ENCODE peak calls at places on chromosomes 5 and 9, in four cellular contexts. U is cardiac muscle cell, O is IMR-90, E is B cell. H is an unnamed sample.

GRCh38 chr9:36151306-36152210 is 15.0 kb downstream of the GLIPR2 start:
- DNase-seq in U (no peak), O (peak), E (peak), H (no peak)

GRCh38 chr9:107491081-107492053 is 1.8 kb upstream of the KLF4 start:
- DNase-seq in U (peak), O (no peak), E (no peak), H (no peak)

GRCh38 chr9:28758346-28758745 is 1185.1 kb upstream of the C9orf72 start:
- DNase-seq in U (no peak), O (no peak), E (no peak), H (no peak)

GRCh38 chr5:175589714-175590113 is 68.2 kb upstream of the HRH2 start:
- DNase-seq in U (no peak), O (no peak), E (no peak), H (no peak)

GRCh38 chr5:149143470-149143869 is 2.2 kb downstream of the ABLIM3 start:
- DNase-seq in U (no peak), O (peak), E (no peak), H (no peak)

GRCh38 chr9:27437652-27438373 is 86.3 kb upstream of the IFNK start:
- DNase-seq in U (no peak), O (no peak), E (no peak), H (no peak)

GRCh38 chr5:143350790-143351603 is 52.5 kb downstream of the NR3C1 start:
- DNase-seq in U (no peak), O (peak), E (no peak), H (peak)

GRCh38 chr5:111859533-111860270 is 102.7 kb upstream of the NREP start:
- DNase-seq in U (no peak), O (peak), E (no peak), H (peak)

GRCh38 chr5:116025831-116026230 is 6.4 kb upstream of the ARL14EPL start:
- DNase-seq in U (no peak), O (no peak), E (no peak), H (no peak)

DNA sequence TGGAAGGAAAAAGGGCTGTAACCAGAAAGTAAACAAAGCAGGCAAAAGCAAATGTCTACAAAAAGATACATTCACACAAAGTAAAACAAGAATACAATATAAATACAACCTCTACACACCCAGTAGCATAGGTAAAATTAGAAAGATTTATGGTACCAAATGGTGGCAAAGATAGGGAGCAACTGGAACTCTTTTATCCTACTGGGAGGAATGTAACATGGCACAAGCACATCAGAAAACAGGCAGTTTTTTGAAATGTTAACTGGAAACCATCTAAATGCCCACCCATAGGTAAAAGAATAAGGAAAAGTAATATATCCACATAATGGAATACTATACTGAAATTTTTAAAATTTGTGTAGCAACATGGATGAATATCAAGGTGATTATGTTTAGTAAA is 8.7 kb upstream of the ARL14EPL start:
- DNase-seq in U (no peak), O (no peak), E (no peak), H (no peak)
- TF ChIP-seq CTCF in U (peak), O (no peak), E (no peak), H (no peak)

GRCh38 chr5:127741412-127741811 is 38.2 kb downstream of the CCDC192 start:
- DNase-seq in U (no peak), O (no peak), E (no peak), H (no peak)

DNA sequence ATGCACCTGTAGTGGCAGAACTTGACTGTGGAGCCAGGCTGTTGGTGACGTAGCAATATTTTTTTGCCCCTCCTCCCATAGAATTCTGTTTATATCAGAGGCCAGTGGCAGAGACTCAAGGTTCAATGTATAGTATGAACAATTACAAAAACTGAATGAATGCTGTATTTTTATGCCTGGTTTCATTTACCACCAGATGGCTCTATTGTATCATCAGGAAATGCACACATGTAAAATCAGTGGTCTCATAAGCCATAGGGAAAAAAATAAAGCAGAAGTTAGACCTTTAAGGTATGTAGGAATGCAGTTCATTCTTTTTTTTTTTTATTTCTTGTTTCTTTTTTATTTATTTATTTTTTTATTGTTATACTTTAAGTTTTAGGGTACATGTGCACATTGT is 43.6 kb downstream of the CCDC192 start:
- DNase-seq in U (no peak), O (peak), E (no peak), H (no peak)
- TF ChIP-seq CTCF in U (peak), O (peak), E (peak), H (peak)

GRCh38 chr5:156934450-156935211 is 28.4 kb downstream of the TIMD4 start:
- DNase-seq in U (peak), O (no peak), E (peak), H (no peak)
- TF ChIP-seq CTCF in U (peak), O (peak), E (peak), H (peak)

GRCh38 chr5:35470866-35471265 is 146.8 kb upstream of the SPEF2 start:
- DNase-seq in U (no peak), O (peak), E (no peak), H (no peak)
- TF ChIP-seq CTCF in U (no peak), O (no peak), E (no peak), H (no peak)

DNA sequence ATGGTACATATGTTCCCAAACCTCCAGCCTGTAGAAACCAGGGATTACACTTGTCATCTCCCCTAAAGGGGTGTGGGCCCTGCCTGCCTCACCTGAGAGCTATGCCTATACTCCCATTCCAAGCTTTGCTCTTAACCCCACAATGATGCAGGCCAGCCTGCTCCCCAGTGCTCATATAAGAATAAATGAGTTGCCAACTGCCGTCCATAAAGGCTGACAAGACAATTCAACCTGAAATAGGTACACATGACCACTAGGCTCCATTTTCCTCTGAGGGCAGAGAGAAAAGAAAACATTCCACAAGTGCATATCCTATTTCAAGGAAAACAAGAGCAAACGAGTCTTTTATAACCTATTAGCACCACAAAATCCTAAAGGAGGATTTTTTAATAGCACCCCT is 28.4 kb downstream of the SKP1 start:
- DNase-seq in U (no peak), O (no peak), E (no peak), H (no peak)
- TF ChIP-seq CTCF in U (no peak), O (no peak), E (no peak), H (no peak)

GRCh38 chr5:145903113-145903512 is 30.3 kb upstream of the GRXCR2 start:
- DNase-seq in U (no peak), O (no peak), E (no peak), H (no peak)
- TF ChIP-seq CTCF in U (peak), O (peak), E (no peak), H (no peak)

DNA sequence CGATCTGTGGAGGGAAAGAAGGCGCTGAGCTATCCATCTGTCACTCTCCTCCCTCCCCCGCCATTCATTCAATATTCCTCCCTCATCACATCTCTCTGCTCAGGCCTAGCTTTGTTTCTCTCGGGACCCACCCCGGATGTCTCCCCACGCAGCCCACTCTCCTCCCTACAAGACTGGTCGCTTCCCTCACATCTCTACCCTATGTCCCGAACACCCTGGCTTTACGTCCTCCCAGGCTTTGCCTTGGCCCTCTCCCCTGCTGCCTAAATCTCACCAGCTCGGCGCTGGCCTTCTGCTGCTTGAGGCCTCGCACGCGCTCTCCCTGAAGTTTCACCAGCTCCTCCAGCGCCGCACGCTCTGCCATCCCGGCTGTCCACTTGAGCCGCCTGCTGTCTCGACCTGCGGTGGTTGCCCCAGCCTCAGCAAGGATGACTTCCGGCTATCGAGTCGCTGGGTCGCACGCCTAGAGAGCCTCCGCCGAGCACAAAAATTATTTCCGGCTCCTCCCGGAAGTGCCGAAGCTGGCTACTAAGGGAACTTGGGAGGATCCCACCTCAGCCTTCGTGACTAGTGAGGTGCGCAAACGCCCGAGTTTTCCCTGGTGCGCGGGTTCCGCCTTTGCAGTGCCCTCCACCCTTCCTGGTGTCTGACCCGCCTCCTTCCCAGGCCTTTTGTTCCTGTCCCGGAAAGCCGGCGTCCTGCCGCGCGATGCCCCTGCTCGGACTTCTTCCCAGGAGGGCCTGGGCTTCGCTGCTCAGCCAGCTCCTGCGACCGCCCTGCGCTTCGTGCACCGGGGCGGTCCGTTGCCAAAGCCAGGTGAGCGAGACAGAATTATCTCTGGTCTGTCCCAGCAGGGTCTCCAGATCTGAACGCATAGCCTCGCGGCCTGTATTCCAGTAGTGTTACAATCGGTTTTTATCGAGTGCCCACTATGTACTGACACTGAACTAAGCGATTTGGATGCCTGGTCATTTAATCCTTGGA is at the start of the genes HARS1 and HARS2:
- DNase-seq in U (peak), O (peak), E (peak), H (peak)
- TF ChIP-seq CTCF in U (no peak), O (peak), E (no peak), H (peak)

DNA sequence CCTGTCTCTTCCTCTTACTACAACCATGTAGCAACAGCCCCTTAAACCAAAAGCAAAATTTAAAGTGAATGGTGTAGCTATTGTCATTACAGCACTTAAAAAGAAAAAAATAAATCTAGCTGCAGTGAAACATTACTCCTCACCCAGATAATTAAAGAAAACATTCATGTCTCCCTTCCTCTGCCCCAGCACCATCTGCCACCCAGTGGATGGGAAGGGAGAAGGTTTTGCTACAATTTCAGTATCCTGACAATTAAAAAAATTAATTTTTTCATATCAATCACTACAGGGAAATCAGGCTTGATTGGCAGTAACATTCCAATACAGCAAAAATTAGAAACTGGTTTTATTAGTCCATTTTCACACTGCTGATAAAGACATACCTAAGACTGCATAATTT is 147.4 kb upstream of the PUM3 start:
- DNase-seq in U (no peak), O (no peak), E (no peak), H (no peak)
- TF ChIP-seq CTCF in U (no peak), O (peak), E (no peak), H (peak)

DNA sequence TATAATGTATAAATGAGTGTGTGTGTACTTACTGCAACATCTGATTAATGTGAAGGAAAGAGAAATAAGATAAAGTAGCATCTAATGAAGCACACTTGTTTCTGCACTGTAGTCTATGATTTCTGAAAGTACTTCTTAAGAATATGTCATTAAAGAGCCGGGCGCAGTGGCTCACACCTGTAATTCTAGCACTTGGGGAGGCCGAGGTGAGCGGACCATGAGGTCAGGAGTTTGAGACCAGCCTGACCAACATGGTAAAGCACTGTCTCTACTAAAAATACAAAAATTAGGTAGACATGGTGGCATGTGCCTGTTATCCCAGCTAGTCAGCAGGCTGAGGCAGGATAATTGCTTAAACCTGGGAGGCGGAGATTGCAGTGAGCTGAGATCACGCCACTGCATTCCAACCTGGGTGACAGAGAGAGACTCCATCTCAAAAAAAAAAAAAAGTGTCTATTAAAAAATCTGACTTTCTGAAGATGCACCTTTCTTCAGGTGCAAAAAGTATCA is 556.9 kb downstream of the PTPRD start:
- DNase-seq in U (no peak), O (no peak), E (no peak), H (no peak)
- TF ChIP-seq CTCF in U (no peak), O (no peak), E (no peak), H (no peak)

DNA sequence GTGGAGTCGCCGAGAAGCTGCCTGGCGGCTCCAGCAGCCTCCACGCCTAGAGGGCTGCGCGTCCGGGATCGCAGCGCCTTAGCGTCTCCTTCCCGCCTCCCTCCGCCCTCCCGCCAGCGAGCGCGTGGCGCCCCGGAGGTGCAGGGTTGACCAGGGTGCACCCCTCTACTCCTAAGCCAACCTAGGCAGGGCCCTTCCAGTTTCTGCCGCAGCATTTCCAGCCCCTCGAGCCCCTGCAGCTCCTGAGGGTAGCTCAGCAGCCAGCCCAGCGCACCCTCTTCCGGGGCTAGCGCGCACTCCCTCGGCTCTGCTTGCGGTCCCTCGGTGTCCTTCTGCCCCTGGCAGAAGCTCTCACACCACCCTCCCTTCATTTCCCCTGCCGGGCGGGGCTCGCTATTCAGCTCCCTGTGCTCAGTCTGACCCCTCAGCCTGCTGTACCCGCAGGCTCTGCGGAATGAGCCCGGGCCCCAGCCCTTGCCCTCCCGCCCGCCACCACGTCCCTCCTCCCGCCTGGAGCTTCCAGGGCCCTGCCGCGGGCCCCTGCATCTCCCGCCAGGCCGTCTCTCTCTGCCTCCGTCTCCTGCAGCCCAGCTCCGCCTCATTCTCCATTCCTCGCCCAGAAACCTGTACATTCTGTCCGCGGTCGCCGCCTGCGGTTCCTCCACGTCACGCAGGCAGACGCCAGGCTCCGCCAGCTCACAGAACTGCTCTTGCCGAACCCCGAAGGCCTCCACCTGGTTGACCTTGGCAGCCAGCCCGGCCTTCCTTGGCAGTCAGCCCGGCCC is 61.8 kb downstream of the SPATA31C2 start:
- DNase-seq in U (peak), O (peak), E (no peak), H (no peak)
- TF ChIP-seq CTCF in U (peak), O (no peak), E (no peak), H (peak)